ENCODE peak calls at places on chromosomes 5 and 9, in five cellular contexts. Z is mesendoderm, V is left ventricle myocardium inferior, T is H9, A is cardiac muscle cell. K is an unnamed sample.
A peak's percentile ranks its signal among the peaks of the same experiment; 100 is the strongest.

GRCh38 chr5:38445374-38446028 is 110.9 kb downstream of the LIFR start:
- DNase-seq in Z (no peak), V (peak; percentile 45), T (no peak), A (peak; percentile 43), K (no peak)

GRCh38 chr5:122154491-122154890 is 25.1 kb downstream of the ZNF474 start:
- DNase-seq in Z (no peak), V (no peak), T (no peak), A (no peak), K (no peak)

GRCh38 chr9:82247318-82247717 is 258.7 kb downstream of the SPATA31D1 start:
- DNase-seq in Z (peak; percentile 25), V (no peak), T (peak; percentile 25), A (peak; percentile 16), K (no peak)

GRCh38 chr5:110940136-110940535 is 131.4 kb upstream of the TSLP start:
- DNase-seq in Z (no peak), V (no peak), T (no peak), A (no peak), K (no peak)

GRCh38 chr5:34682926-34683623 is 26.9 kb downstream of the RAI14 start:
- DNase-seq in Z (no peak), V (no peak), T (no peak), A (no peak), K (no peak)

GRCh38 chr9:120839146-120839545 is 3.6 kb downstream of the PSMD5 start:
- DNase-seq in Z (peak; percentile 81), V (no peak), T (no peak), A (peak; percentile 23), K (no peak)

GRCh38 chr5:74256947-74257573 is 383.5 kb downstream of the ENC1 start:
- DNase-seq in Z (no peak), V (no peak), T (no peak), A (no peak), K (no peak)

GRCh38 chr9:88535226-88535931 is 401 bp downstream of the NXNL2 start:
- DNase-seq in Z (peak; percentile 55), V (no peak), T (peak; percentile 81), A (no peak), K (no peak)

GRCh38 chr5:57221049-57221568 is 47.2 kb downstream of the GPBP1 start:
- DNase-seq in Z (peak; percentile 69), V (no peak), T (no peak), A (peak; percentile 74), K (peak; percentile 44)

GRCh38 chr9:76216161-76216649 is 178.0 kb downstream of the RFK start:
- DNase-seq in Z (no peak), V (no peak), T (no peak), A (peak; percentile 88), K (no peak)

GRCh38 chr9:16026886-16027285 is 474.0 kb downstream of the CCDC171 start:
- DNase-seq in Z (no peak), V (no peak), T (no peak), A (no peak), K (no peak)

GRCh38 chr5:122704247-122705036 is 70.4 kb upstream of the SNX2 start:
- DNase-seq in Z (peak; percentile 58), V (no peak), T (no peak), A (peak; percentile 76), K (peak; percentile 3)

GRCh38 chr9:119375892-119376291 is 6.7 kb upstream of the BRINP1 start:
- DNase-seq in Z (peak; percentile 82), V (no peak), T (peak; percentile 69), A (no peak), K (no peak)

GRCh38 chr9:106859957-106860715 is 2.8 kb upstream of the ZNF462 start:
- DNase-seq in Z (peak; percentile 92), V (peak; percentile 28), T (peak; percentile 86), A (peak; percentile 57), K (no peak)

GRCh38 chr5:65924366-65925093 is 1.8 kb upstream of the ERBIN start:
- DNase-seq in Z (peak; percentile 11), V (no peak), T (no peak), A (no peak), K (no peak)

GRCh38 chr9:126916909-126917308 is 2.3 kb downstream of the RALGPS1 start:
- DNase-seq in Z (peak; percentile 67), V (no peak), T (peak; percentile 68), A (no peak), K (no peak)

GRCh38 chr9:114114364-114114763 is 15.3 kb upstream of the KIF12 start:
- DNase-seq in Z (no peak), V (no peak), T (no peak), A (no peak), K (no peak)

GRCh38 chr5:123717139-123717538 is 205.2 kb downstream of the CSNK1G3 start:
- DNase-seq in Z (no peak), V (no peak), T (no peak), A (peak; percentile 74), K (no peak)

GRCh38 chr9:125544988-125545651 is 161.9 kb downstream of the MAPKAP1 start:
- DNase-seq in Z (no peak), V (no peak), T (no peak), A (peak; percentile 72), K (no peak)

GRCh38 chr5:122120493-122120892 is 8.9 kb upstream of the ZNF474 start:
- DNase-seq in Z (no peak), V (no peak), T (no peak), A (no peak), K (no peak)

GRCh38 chr9:123360161-123361085 is 4.4 kb downstream of the CRB2 start:
- DNase-seq in Z (peak; percentile 98), V (no peak), T (peak; percentile 99), A (peak; percentile 49), K (peak; percentile 21)

GRCh38 chr9:69936427-69936826 is 107.2 kb upstream of the MAMDC2 start:
- DNase-seq in Z (no peak), V (no peak), T (no peak), A (peak; percentile 32), K (no peak)

GRCh38 chr9:18700714-18701113 is 226.8 kb downstream of the ADAMTSL1 start:
- DNase-seq in Z (no peak), V (no peak), T (no peak), A (no peak), K (no peak)

GRCh38 chr9:84002344-84002743 is 21.7 kb downstream of the RMI1 start:
- DNase-seq in Z (no peak), V (no peak), T (no peak), A (peak; percentile 25), K (peak; percentile 12)

GRCh38 chr5:151676719-151677118 is 10.0 kb downstream of the SPARC start:
- DNase-seq in Z (peak; percentile 77), V (no peak), T (no peak), A (peak; percentile 65), K (no peak)

GRCh38 chr9:137070201-137070905 is at the start of gene SAPCD2:
- DNase-seq in Z (peak; percentile 94), V (peak; percentile 86), T (peak; percentile 94), A (peak; percentile 84), K (peak; percentile 88)

GRCh38 chr9:107480386-107480789 is 9.2 kb downstream of the KLF4 start:
- DNase-seq in Z (no peak), V (peak; percentile 30), T (no peak), A (peak; percentile 89), K (no peak)

GRCh38 chr9:36893148-36893547 is 140.9 kb downstream of the PAX5 start:
- DNase-seq in Z (no peak), V (no peak), T (no peak), A (no peak), K (no peak)

GRCh38 chr9:133687856-133688761 is 50.0 kb downstream of the SARDH start:
- DNase-seq in Z (no peak), V (peak; percentile 10), T (no peak), A (no peak), K (no peak)

GRCh38 chr9:28801144-28801799 is 1228.0 kb upstream of the C9orf72 start:
- DNase-seq in Z (no peak), V (no peak), T (no peak), A (no peak), K (no peak)

GRCh38 chr5:109063223-109063622 is 315.5 kb downstream of the FER start:
- DNase-seq in Z (no peak), V (no peak), T (no peak), A (no peak), K (no peak)

GRCh38 chr5:135487839-135488514 is 35.8 kb upstream of the TIFAB start:
- DNase-seq in Z (no peak), V (no peak), T (no peak), A (no peak), K (no peak)
- H3K27ac ChIP-seq in Z (no peak overlapping the region), V (no peak overlapping the region), T (no peak overlapping the region), A (no peak overlapping the region), K (no peak overlapping the region)

GRCh38 chr5:136143312-136143711 is 10.7 kb downstream of the SMAD5 start:
- DNase-seq in Z (no peak), V (no peak), T (no peak), A (no peak), K (no peak)
- H3K4me1 ChIP-seq in Z (peaks cover 2% of the 10 kb centered on the region), V (peaks cover 99% of the 10 kb centered on the region), T (no peaks in the 10 kb centered on the region), A (peaks cover 11% of the 10 kb centered on the region), K (no peaks in the 10 kb centered on the region)

GRCh38 chr9:132557768-132558167 is 24.6 kb upstream of the BARHL1 start:
- DNase-seq in Z (no peak), V (no peak), T (no peak), A (no peak), K (no peak)
- H3K27me3 ChIP-seq in Z (no peaks in the 10 kb centered on the region), V (peaks cover 18% of the 10 kb centered on the region), T (no peaks in the 10 kb centered on the region), A (no peaks in the 10 kb centered on the region), K (no peaks in the 10 kb centered on the region)

DNA sequence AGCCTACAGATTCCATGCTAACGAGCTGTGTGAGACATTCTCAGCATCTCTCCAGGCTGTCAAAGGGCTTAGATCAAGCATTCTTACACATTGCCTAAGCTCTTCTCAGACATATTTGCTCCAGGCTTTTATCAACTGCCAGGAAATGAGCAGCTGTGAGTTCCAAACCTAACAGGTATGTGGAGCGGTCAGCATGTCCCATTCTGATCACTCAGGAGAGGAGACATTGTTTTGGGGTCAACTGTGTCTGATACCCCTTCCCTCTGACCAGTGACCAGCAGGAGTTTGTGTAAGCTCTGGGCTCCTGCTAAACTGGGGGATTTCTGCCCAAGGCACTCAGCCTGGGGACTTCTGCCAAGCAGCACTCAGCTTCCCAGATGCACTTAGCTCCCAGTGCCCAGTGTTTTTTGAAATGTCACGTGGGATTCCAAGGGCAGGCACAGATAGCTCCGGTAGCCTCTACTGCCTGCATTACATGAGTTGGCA is 229.1 kb downstream of the SEC61B start:
- DNase-seq in Z (peak; percentile 85), V (peak; percentile 46), T (no peak), A (no peak), K (no peak)
- H3K27ac ChIP-seq in Z (no peak overlapping the region), V (peak overlapping the region; percentile 84), T (no peak overlapping the region), A (no peak overlapping the region), K (no peak overlapping the region)

GRCh38 chr5:154474957-154475334 is 3.1 kb downstream of the HAND1 start:
- DNase-seq in Z (peak; percentile 14), V (no peak), T (no peak), A (no peak), K (no peak)

GRCh38 chr5:154478224-154478565 is at the start of gene HAND1:
- DNase-seq in Z (peak; percentile 98), V (peak; percentile 79), T (peak; percentile 93), A (no peak), K (no peak)

GRCh38 chr5:154477382-154478223 is 424 bp downstream of the HAND1 start:
- DNase-seq in Z (peak; percentile 73), V (no peak), T (peak; percentile 68), A (no peak), K (no peak)

GRCh38 chr5:154475613-154476342 is 2.2 kb downstream of the HAND1 start:
- DNase-seq in Z (peak; percentile 72), V (no peak), T (peak; percentile 51), A (no peak), K (no peak)

GRCh38 chr5:154476343-154477213 is 1.4 kb downstream of the HAND1 start:
- DNase-seq in Z (peak; percentile 59), V (no peak), T (peak; percentile 65), A (no peak), K (no peak)
- H3K4me1 ChIP-seq in Z (peaks cover 19% of the 10 kb centered on the region), V (peaks cover 78% of the 10 kb centered on the region), T (no peaks in the 10 kb centered on the region), A (peaks cover 26% of the 10 kb centered on the region), K (peaks cover 70% of the 10 kb centered on the region)

GRCh38 chr5:482506-482905 is 39.5 kb downstream of the EXOC3 start:
- DNase-seq in Z (no peak), V (no peak), T (no peak), A (no peak), K (no peak)
- H3K27me3 ChIP-seq in Z (no peaks in the 10 kb centered on the region), V (peaks cover 87% of the 10 kb centered on the region), T (no peaks in the 10 kb centered on the region), A (no peaks in the 10 kb centered on the region), K (no peaks in the 10 kb centered on the region)

K was measured in CD4-positive, alpha-beta memory T cell.